ENCODE peak calls at places on chromosomes 5 and 9, in seven cellular contexts. B, K, N, W, G, Z and X are unnamed samples.

GRCh38 chr5:139474815-139475791 is 4.3 kb downstream of the SMIM33 start:
- DNase-seq in K (peak), Z (peak), B (peak), N (peak), G (no peak), W (no peak), X (no peak)

GRCh38 chr9:79129865-79130480 is 441.8 kb upstream of the TLE4 start:
- DNase-seq in W (no peak), K (peak), N (peak), Z (peak), G (peak), B (peak), X (peak)

GRCh38 chr5:147452137-147452838 is 57.6 kb downstream of the DPYSL3 start:
- DNase-seq in K (no peak), G (peak), B (peak), N (no peak), W (no peak), Z (no peak), X (peak)

GRCh38 chr9:128733256-128733655 is 9.3 kb upstream of the ZDHHC12 start:
- DNase-seq in N (peak), G (peak), Z (peak), B (peak), W (no peak), K (peak), X (peak)

GRCh38 chr5:16855475-16855874 is 80.6 kb downstream of the MYO10 start:
- DNase-seq in B (no peak), K (no peak), Z (peak), G (peak), W (no peak), N (peak), X (no peak)

GRCh38 chr5:170523129-170523497 is 19.3 kb downstream of the KCNIP1 start:
- DNase-seq in W (no peak), N (no peak), K (peak), G (no peak), B (peak), Z (peak), X (no peak)

GRCh38 chr9:69971643-69972449 is 71.8 kb upstream of the MAMDC2 start:
- DNase-seq in N (peak), Z (peak), W (peak), G (peak), B (peak), K (peak), X (peak)

GRCh38 chr9:97564291-97565175 is 63.1 kb downstream of the TMOD1 start:
- DNase-seq in W (no peak), G (peak), N (peak), B (peak), Z (peak), K (peak), X (peak)

GRCh38 chr9:116490321-116490720 is 196.8 kb upstream of the TRIM32 start:
- DNase-seq in Z (no peak), W (no peak), N (no peak), B (no peak), G (no peak), K (peak), X (no peak)

GRCh38 chr9:94864862-94865435 is 138.4 kb downstream of the AOPEP start:
- DNase-seq in N (no peak), B (no peak), K (peak), W (no peak), Z (no peak), G (no peak), X (no peak)

GRCh38 chr5:127705120-127705892 is 2.1 kb downstream of the CCDC192 start:
- DNase-seq in B (peak), G (no peak), Z (no peak), K (peak), N (peak), W (no peak), X (no peak)

GRCh38 chr5:109718216-109718615 is 28.5 kb downstream of the MAN2A1 start:
- DNase-seq in K (no peak), W (no peak), B (no peak), N (no peak), G (no peak), Z (no peak), X (no peak)

GRCh38 chr5:142621227-142621626 is 64.7 kb downstream of the FGF1 start:
- DNase-seq in G (no peak), K (peak), Z (no peak), N (peak), B (peak), W (no peak), X (peak)

GRCh38 chr9:32430720-32431119 is 46.3 kb downstream of the ACO1 start:
- DNase-seq in W (no peak), K (peak), N (peak), B (peak), G (no peak), Z (no peak), X (no peak)

GRCh38 chr5:1418921-1419280 is 26.3 kb downstream of the SLC6A3 start:
- DNase-seq in K (no peak), Z (no peak), G (no peak), N (no peak), W (no peak), B (no peak), X (no peak)

GRCh38 chr9:26033346-26033745 is 355.1 kb upstream of the TUSC1 start:
- DNase-seq in W (no peak), G (no peak), N (peak), K (peak), B (no peak), Z (no peak), X (no peak)

GRCh38 chr9:71681708-71682268 is 86.5 kb downstream of the CEMIP2 start:
- DNase-seq in W (no peak), K (peak), Z (peak), B (peak), G (no peak), N (peak), X (no peak)

GRCh38 chr5:17339841-17340240 is 122.4 kb downstream of the BASP1 start:
- DNase-seq in N (no peak), G (no peak), K (no peak), W (no peak), Z (no peak), B (no peak), X (no peak)

GRCh38 chr5:78467744-78468357 is 107.4 kb downstream of the SCAMP1 start:
- DNase-seq in K (peak), B (peak), G (peak), Z (peak), N (peak), W (no peak), X (peak)

GRCh38 chr9:123322771-123323481 is 33.1 kb upstream of the CRB2 start:
- DNase-seq in Z (peak), G (no peak), K (no peak), W (peak), N (no peak), B (no peak), X (no peak)

GRCh38 chr5:56862909-56863308 is 46.5 kb upstream of the SETD9 start:
- DNase-seq in Z (no peak), N (no peak), W (no peak), K (peak), B (no peak), G (no peak), X (no peak)

GRCh38 chr9:12818431-12819000 is 43.7 kb downstream of the LURAP1L start:
- DNase-seq in B (peak), W (no peak), N (peak), G (no peak), K (peak), Z (no peak), X (peak)